ENCODE peak calls at places on chromosomes 6 and 20, in eight cellular contexts. H is right lobe of liver; O is GM23248; B is heart left ventricle; Z is CD4-positive, alpha-beta memory T cell; S is adrenal gland; F is tibial artery; K is heart right ventricle. T is an unnamed sample. For H3K36me3, the result is how much of the 10 kb centered on the place peaks cover.

GRCh38 chr20:58709013-58709702 is 16.6 kb downstream of the NPEPL1 start:
- DNase-seq in K (no peak), S (peak), H (peak), Z (no peak), B (no peak), O (no peak), F (no peak), T (no peak)

GRCh38 chr20:52130406-52130805 is 61.2 kb downstream of the ZFP64 start:
- DNase-seq in B (no peak), F (no peak), Z (no peak), H (no peak), S (no peak), K (no peak), O (no peak), T (no peak)

GRCh38 chr6:96898241-96898851 is 655 bp upstream of the NDUFAF4 start:
- DNase-seq in B (no peak), F (no peak), O (peak), K (no peak), Z (no peak), H (no peak), S (no peak), T (no peak)

GRCh38 chr20:38997622-38998021 is 35.5 kb downstream of the DHX35 start:
- DNase-seq in B (no peak), S (no peak), H (no peak), O (no peak), K (no peak), F (no peak), Z (peak), T (no peak)

GRCh38 chr20:47418061-47418616 is 61.6 kb upstream of the ZMYND8 start:
- DNase-seq in H (no peak), B (no peak), Z (no peak), K (no peak), F (no peak), O (no peak), S (no peak), T (no peak)

GRCh38 chr20:44738779-44739477 is 6.7 kb upstream of the KCNK15 start:
- DNase-seq in F (peak), S (peak), Z (peak), B (peak), K (peak), H (no peak), O (peak), T (no peak)

GRCh38 chr20:47438464-47439381 is 63.0 kb upstream of the NCOA3 start:
- DNase-seq in B (no peak), O (no peak), H (no peak), K (peak), S (no peak), Z (no peak), F (no peak), T (no peak)

GRCh38 chr6:36525346-36525745 is 21.9 kb downstream of the STK38 start:
- DNase-seq in F (no peak), Z (no peak), S (no peak), H (no peak), B (no peak), O (no peak), K (no peak), T (no peak)

GRCh38 chr6:31568537-31568961 is 3.5 kb upstream of the LTA start:
- DNase-seq in Z (peak), K (no peak), O (no peak), H (peak), S (no peak), F (no peak), B (no peak), T (peak)

GRCh38 chr6:160202411-160202810 is 56.2 kb downstream of the SLC22A2 start:
- DNase-seq in F (no peak), S (no peak), B (no peak), Z (no peak), H (no peak), K (no peak), O (no peak), T (no peak)

GRCh38 chr20:4465855-4466545 is 255.7 kb upstream of the PRND start:
- DNase-seq in H (no peak), F (no peak), O (peak), K (no peak), Z (no peak), S (no peak), B (no peak), T (no peak)

GRCh38 chr6:57190140-57190539 is 18.0 kb downstream of the BAG2 start:
- DNase-seq in H (no peak), S (no peak), F (no peak), B (no peak), K (no peak), Z (no peak), O (peak), T (no peak)

GRCh38 chr6:38632490-38632889 is 7.2 kb downstream of the BTBD9 start:
- DNase-seq in F (no peak), B (no peak), S (no peak), O (peak), K (no peak), Z (no peak), H (no peak), T (no peak)

GRCh38 chr6:132569170-132569569 is 952 bp upstream of the TAAR6 start:
- DNase-seq in Z (no peak), O (no peak), H (no peak), K (no peak), B (no peak), S (no peak), F (no peak), T (no peak)

GRCh38 chr20:62066339-62066982 is 780 bp upstream of the TAF4 start:
- DNase-seq in K (peak), B (peak), F (no peak), H (peak), O (peak), Z (no peak), S (peak), T (no peak)

DNA sequence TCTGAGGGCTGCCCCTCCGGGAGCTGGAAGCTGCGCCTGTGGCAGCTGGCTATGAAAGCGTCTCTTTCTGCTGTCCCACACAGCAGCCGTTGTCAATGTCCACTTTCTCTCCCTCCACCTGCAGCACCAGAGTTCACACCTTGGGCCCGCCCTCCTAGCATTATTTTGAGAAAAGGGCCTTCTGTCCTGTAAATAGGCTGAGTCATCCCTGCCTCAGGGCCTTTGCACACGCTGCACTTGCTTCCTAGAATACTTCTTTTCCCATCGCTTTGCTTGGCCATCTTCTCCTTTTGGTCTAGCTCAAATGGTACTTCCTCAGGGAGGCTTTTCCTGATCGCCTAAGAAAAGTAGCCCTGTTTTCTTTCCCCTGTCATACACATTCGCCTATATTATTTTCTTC is 69.3 kb upstream of the ZNFX1 start:
- DNase-seq in H (no peak), F (no peak), B (no peak), K (no peak), S (no peak), Z (no peak), O (no peak), T (no peak)
- H3K27ac ChIP-seq in H (no peak), F (no peak), B (no peak), K (no peak), S (no peak), Z (no peak), O (no peak), T (no peak)

DNA sequence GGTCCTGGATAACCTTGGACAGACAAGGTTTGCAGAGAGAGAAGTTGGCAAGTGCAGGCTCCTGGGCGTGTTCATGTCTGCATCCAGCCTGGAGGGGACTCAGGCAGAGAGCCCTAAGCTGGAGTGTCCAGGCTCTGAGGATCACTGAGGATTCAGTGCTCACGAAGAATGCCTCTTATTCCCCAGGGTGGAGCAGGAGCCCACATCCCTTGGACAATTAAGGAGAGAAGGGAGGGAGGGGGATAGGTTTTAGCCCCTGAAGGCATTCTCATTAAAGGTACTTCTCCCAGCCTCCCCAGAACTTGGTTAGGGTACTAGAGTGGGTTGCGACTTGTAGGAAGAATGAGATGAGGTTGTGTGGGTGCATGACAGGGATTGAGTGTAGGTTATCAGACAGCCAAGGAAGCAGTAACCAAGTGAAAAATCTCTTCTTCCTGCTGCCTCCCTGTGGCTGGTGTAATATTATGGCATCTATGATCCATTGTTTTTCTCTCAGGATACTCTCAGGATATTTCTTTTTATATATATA is 680 bp downstream of the HLA-DPB1 start:
- DNase-seq in S (no peak), Z (no peak), O (no peak), K (no peak), H (no peak), F (no peak), B (no peak), T (no peak)
- H3K4me3 ChIP-seq in S (peak), Z (peak), O (no peak), K (peak), H (peak), F (peak), B (peak), T (peak)

DNA sequence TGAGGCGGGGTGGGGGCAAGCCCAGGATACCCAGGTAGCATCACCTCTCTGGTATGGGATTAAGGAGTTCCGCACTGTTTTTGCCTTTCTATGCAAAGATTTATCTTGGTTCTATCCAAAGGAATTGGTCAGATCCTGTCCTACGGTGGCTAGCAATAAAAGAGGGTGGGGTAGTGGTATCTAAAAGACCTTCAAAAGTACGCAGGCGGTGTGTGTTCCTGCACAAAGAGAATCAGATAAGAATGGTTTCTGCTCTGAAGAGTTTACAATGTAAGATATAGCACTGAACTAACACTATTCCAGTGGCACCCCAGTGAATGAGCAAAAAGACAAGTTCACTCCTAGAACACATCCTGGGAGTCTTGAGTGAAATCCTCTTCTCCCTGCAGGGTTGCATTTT is 6.3 kb downstream of the MRPS18A start:
- DNase-seq in Z (no peak), H (no peak), B (no peak), O (no peak), F (no peak), K (no peak), S (no peak), T (no peak)
- H3K36me3 ChIP-seq in Z (half or more), H (under half), B (half or more), O (under half), F (under half), K (under half), S (under half), T (half or more)

GRCh38 chr6:114520976-114521375 is 178.2 kb upstream of the HS3ST5 start:
- DNase-seq in Z (no peak), B (no peak), O (no peak), H (no peak), F (no peak), S (no peak), K (no peak), T (no peak)

GRCh38 chr6:114523508-114523907 is 180.7 kb upstream of the HS3ST5 start:
- DNase-seq in B (no peak), H (no peak), F (no peak), S (no peak), Z (no peak), K (no peak), O (no peak), T (no peak)

GRCh38 chr6:114521926-114522325 is 179.1 kb upstream of the HS3ST5 start:
- DNase-seq in O (no peak), B (no peak), F (no peak), H (no peak), K (no peak), Z (no peak), S (no peak), T (no peak)

DNA sequence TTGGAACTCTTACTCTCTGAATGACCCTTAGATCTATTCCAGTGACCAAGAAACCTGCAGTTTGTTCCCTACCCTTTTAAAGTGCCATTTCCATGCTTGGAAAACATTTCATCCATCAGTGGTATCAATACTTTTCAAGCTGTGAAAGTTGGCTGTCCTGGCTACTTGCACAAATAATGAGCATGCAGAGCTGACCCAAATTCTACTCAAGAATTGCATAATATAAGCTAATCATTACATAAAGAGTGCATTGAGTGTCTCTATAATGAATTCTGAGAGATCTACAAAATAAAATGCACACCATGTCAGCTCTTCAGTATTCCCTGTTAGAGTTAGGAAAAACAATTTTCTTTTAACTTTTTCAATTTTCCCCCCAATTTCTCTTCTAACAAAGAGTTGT is 181.3 kb upstream of the HS3ST5 start:
- DNase-seq in Z (no peak), K (no peak), B (no peak), S (no peak), H (no peak), F (no peak), O (no peak), T (no peak)
- H3K27ac ChIP-seq in Z (no peak), K (no peak), B (no peak), S (no peak), H (no peak), F (no peak), O (no peak), T (no peak)

GRCh38 chr6:35465646-35466045 is 2.6 kb upstream of the RPL10A start:
- DNase-seq in S (no peak), B (no peak), H (no peak), Z (no peak), K (no peak), F (no peak), O (no peak), T (no peak)
- H3K4me3 ChIP-seq in S (no peak), B (no peak), H (no peak), Z (no peak), K (no peak), F (no peak), O (no peak), T (no peak)

GRCh38 chr6:156782691-156783320 is 5.6 kb downstream of the ARID1B start:
- DNase-seq in H (no peak), S (no peak), O (peak), Z (no peak), B (no peak), K (no peak), F (no peak), T (no peak)

GRCh38 chr6:156780117-156780641 is 3.0 kb downstream of the ARID1B start:
- DNase-seq in K (peak), B (peak), H (no peak), F (peak), O (peak), S (peak), Z (peak), T (peak)

GRCh38 chr6:156780962-156781705 is 4.0 kb downstream of the ARID1B start:
- DNase-seq in S (no peak), Z (no peak), O (peak), H (no peak), F (no peak), B (no peak), K (no peak), T (no peak)

GRCh38 chr6:156783958-156784357 is 6.8 kb downstream of the ARID1B start:
- DNase-seq in H (no peak), O (no peak), F (no peak), K (no peak), Z (no peak), S (no peak), B (no peak), T (no peak)

GRCh38 chr6:156781882-156782631 is 4.9 kb downstream of the ARID1B start:
- DNase-seq in H (no peak), F (no peak), Z (no peak), O (peak), K (no peak), B (no peak), S (no peak), T (no peak)
- H3K36me3 ChIP-seq in H (under half), F (under half), Z (under half), O (under half), K (under half), B (under half), S (under half), T (under half)

GRCh38 chr6:33202799-33203198 is 1.7 kb upstream of the HSD17B8 start:
- DNase-seq in Z (no peak), K (no peak), B (no peak), H (no peak), O (no peak), F (no peak), S (no peak), T (no peak)

GRCh38 chr6:33204415-33205171 is at the start of gene HSD17B8:
- DNase-seq in H (peak), O (peak), B (peak), Z (peak), F (peak), S (peak), K (peak), T (peak)

GRCh38 chr6:33204165-33204414 is 365 bp upstream of the HSD17B8 start:
- DNase-seq in S (no peak), K (no peak), H (no peak), Z (no peak), O (no peak), F (no peak), B (no peak), T (no peak)

GRCh38 chr6:33201935-33202334 is 1.3 kb downstream of the SLC39A7 start:
- DNase-seq in O (peak), H (no peak), Z (no peak), K (no peak), S (no peak), F (no peak), B (no peak), T (no peak)

GRCh38 chr6:33203443-33204164 is 851 bp upstream of the HSD17B8 start:
- DNase-seq in O (no peak), B (no peak), F (no peak), H (no peak), Z (no peak), K (no peak), S (no peak), T (no peak)
- H3K27ac ChIP-seq in O (peak), B (no peak), F (no peak), H (peak), Z (peak), K (no peak), S (no peak), T (peak)

T was measured in effector memory CD4-positive, alpha-beta T cell.